ENCODE peak calls at places on chromosome 1, in six cellular contexts. C is fibroblast of lung, V is BJ, J is RWPE2, E is left lung, N is fibroblast of mammary gland. W is an unnamed sample.

GRCh38 chr1:48493970-48494769 is 22.2 kb upstream of the SPATA6 start:
- DNase-seq in C (peak; percentile 83), V (peak; percentile 82), J (no peak), E (no peak), N (peak; percentile 92), W (peak; percentile 24)

GRCh38 chr1:220879090-220879508 is at the start of gene HLX:
- DNase-seq in C (peak; percentile 89), V (peak; percentile 48), J (no peak), E (peak; percentile 94), N (peak; percentile 95), W (peak; percentile 22)

GRCh38 chr1:113849072-113849471 is 22.4 kb downstream of the PTPN22 start:
- DNase-seq in C (no peak), V (no peak), J (no peak), E (no peak), N (no peak), W (no peak)

GRCh38 chr1:185969524-185969991 is 235.4 kb downstream of the HMCN1 start:
- DNase-seq in C (peak; percentile 74), V (peak; percentile 50), J (no peak), E (no peak), N (no peak), W (no peak)

GRCh38 chr1:156571959-156572662 is at the start of gene IQGAP3:
- DNase-seq in C (peak; percentile 72), V (no peak), J (peak; percentile 88), E (peak; percentile 91), N (peak; percentile 76), W (peak; percentile 90)

GRCh38 chr1:10796029-10796944 is at the start of gene CASZ1:
- DNase-seq in C (peak; percentile 91), V (peak; percentile 13), J (no peak), E (peak; percentile 78), N (peak; percentile 80), W (peak; percentile 96)

GRCh38 chr1:53949023-53949611 is 3.0 kb downstream of the LRRC42 start:
- DNase-seq in C (peak; percentile 41), V (no peak), J (no peak), E (no peak), N (peak; percentile 58), W (peak; percentile 50)

GRCh38 chr1:31745071-31745897 is 18.9 kb downstream of the ADGRB2 start:
- DNase-seq in C (no peak), V (no peak), J (no peak), E (no peak), N (peak; percentile 54), W (peak; percentile 70)

GRCh38 chr1:232422901-232423300 is 207.0 kb downstream of the SIPA1L2 start:
- DNase-seq in C (no peak), V (no peak), J (no peak), E (no peak), N (peak; percentile 58), W (peak; percentile 81)

GRCh38 chr1:58815680-58816071 is 31.8 kb upstream of the JUN start:
- DNase-seq in C (no peak), V (no peak), J (no peak), E (no peak), N (peak; percentile 35), W (peak; percentile 46)

GRCh38 chr1:109630081-109630880 is 10.6 kb downstream of the AMPD2 start:
- DNase-seq in C (no peak), V (no peak), J (no peak), E (no peak), N (no peak), W (no peak)

GRCh38 chr1:25817840-25818501 is 1.8 kb upstream of the MTFR1L start:
- DNase-seq in C (no peak), V (no peak), J (no peak), E (peak; percentile 37), N (no peak), W (peak; percentile 50)

GRCh38 chr1:41878495-41878894 is 40.2 kb downstream of the HIVEP3 start:
- DNase-seq in C (no peak), V (no peak), J (no peak), E (no peak), N (no peak), W (no peak)

GRCh38 chr1:46484783-46485490 is 4.7 kb upstream of the DMBX1 start:
- DNase-seq in C (no peak), V (no peak), J (peak; percentile 28), E (no peak), N (no peak), W (no peak)

GRCh38 chr1:47399138-47399840 is 16.8 kb upstream of the FOXE3 start:
- DNase-seq in C (no peak), V (no peak), J (no peak), E (no peak), N (no peak), W (no peak)

GRCh38 chr1:201786824-201787223 is 42.1 kb upstream of the IPO9 start:
- DNase-seq in C (no peak), V (no peak), J (no peak), E (no peak), N (peak; percentile 44), W (no peak)

GRCh38 chr1:20358761-20359263 is 68.1 kb downstream of the VWA5B1 start:
- DNase-seq in C (peak; percentile 61), V (no peak), J (no peak), E (no peak), N (peak; percentile 55), W (peak; percentile 19)

GRCh38 chr1:205066221-205066818 is 17.9 kb downstream of the TMEM81 start:
- DNase-seq in C (no peak), V (no peak), J (no peak), E (no peak), N (no peak), W (no peak)

GRCh38 chr1:230430499-230430898 is 4.4 kb upstream of the PGBD5 start:
- DNase-seq in C (no peak), V (no peak), J (no peak), E (no peak), N (no peak), W (no peak)

GRCh38 chr1:9125325-9125724 is 3.6 kb downstream of the GPR157 start:
- DNase-seq in C (no peak), V (no peak), J (no peak), E (no peak), N (no peak), W (no peak)

GRCh38 chr1:58317086-58317485 is 229.4 kb downstream of the OMA1 start:
- DNase-seq in C (no peak), V (no peak), J (no peak), E (no peak), N (no peak), W (no peak)

DNA sequence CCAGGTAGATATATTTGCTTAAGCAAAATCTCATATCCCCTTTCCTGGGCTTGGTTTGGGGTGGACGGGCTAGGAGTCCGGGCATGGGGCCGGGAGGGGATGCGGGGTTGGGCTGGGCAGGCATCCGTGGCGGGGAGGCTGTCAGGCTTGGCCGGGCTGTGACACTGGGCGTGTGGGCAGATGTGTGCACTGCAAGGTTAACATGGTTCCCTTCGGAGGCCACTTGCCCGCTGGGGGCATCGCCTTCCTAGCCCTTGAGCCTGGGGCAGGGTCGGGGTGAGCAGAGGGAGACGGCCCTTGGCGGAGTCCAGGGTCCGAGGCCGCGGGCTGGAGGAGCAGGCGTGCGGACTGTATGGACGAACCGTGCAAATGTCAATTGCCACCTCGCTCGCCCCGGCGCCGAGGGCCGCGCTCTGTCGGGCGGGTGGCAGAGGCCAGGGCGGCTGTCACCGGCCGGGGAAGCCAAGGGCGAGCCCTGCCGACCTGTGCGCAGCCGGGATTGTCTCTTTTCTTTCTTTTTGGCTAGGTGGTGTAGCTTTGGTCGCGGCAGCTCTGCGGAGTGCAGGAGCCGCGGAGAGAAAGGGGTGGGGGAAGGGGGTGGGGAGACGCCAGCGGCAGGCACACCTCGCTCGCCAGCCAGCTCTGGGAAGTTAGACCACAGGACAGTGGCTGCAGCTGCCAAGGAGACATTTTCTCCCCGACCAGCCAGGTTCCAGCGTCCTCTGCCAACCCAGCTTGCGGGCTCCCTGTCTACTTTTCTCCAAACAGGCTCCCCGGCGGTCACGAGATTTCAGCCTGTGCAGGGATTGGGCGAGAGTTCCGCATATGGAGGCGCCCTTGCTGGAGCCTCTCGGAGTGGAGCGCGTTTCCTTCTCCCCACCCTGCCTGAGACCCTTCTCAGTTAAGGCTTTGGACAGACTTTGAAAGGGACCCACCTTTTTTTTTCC is 1.3 kb downstream of the RCOR3 start:
- DNase-seq in C (peak; percentile 79), V (no peak), J (peak; percentile 60), E (peak; percentile 87), N (peak; percentile 62), W (peak; percentile 76)
- TF ChIP-seq CTCF in C (no peak), V (no peak), J (no peak), E (no peak), N (no peak), W (no peak)

GRCh38 chr1:192489046-192489445 is 86.5 kb upstream of the RGS1 start:
- DNase-seq in C (peak; percentile 65), V (peak; percentile 69), J (no peak), E (no peak), N (peak; percentile 92), W (no peak)
- H3K4me3 ChIP-seq in C (no peak overlapping the region), V (no peak overlapping the region), J (no peak overlapping the region), E (no peak overlapping the region), N (no peak overlapping the region), W (no peak overlapping the region)

GRCh38 chr1:180250499-180250770 is 20.4 kb downstream of the LHX4 start:
- DNase-seq in C (no peak), V (no peak), J (peak; percentile 52), E (peak; percentile 19), N (no peak), W (no peak)

GRCh38 chr1:180249725-180250498 is 19.8 kb downstream of the LHX4 start:
- DNase-seq in C (no peak), V (no peak), J (no peak), E (peak; percentile 1), N (no peak), W (no peak)

GRCh38 chr1:180248176-180248575 is 18.1 kb downstream of the LHX4 start:
- DNase-seq in C (no peak), V (no peak), J (no peak), E (no peak), N (no peak), W (no peak)

GRCh38 chr1:180247580-180247979 is 17.5 kb downstream of the LHX4 start:
- DNase-seq in C (no peak), V (no peak), J (no peak), E (no peak), N (no peak), W (no peak)

DNA sequence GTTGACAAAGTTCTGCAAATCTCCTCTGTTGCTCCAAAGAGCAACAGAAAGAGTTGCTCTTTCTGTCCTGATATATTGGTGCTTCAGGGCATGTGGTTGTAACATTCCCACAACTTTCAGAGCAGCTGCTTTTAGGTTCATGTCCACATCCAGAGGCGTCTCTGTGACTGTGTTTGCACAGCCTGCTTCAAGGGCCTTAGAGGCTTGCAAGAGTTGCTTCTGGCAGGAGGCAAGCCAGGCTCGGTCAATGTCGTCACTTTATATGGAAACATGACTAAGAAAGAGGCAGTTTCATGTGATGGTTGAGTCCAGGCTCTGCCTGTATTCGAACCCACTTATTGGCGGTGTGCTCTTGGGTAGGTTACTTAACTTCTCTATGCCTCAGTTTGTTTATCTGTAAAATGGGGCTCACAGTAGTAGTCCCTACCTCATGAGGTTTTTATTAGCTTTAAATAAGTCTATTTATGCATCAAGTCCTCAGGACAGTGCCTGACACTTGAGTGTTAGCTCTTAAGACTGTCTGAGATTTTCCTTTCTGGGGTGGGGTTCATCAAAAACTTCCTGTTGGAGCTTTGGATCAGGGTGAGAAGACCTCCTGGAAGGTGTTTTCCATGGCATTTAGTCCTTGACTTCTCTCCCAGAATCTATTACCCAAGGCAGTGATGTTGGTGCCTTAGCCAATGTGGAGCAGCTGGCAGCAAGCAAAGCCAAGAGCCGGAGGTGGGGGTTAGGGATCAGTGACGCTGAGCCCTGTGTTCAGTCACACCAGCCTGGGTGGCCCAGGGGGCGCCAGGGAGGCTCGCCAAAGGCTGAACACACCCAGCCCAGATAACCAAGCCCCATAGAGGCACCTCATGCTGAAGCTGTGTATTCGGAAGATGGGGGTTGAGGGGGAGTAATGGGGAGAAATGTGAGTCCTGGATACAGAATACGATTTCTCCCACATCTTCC is 18.9 kb downstream of the LHX4 start:
- DNase-seq in C (no peak), V (no peak), J (peak; percentile 38), E (peak; percentile 43), N (no peak), W (no peak)
- TF ChIP-seq CTCF in C (no peak), V (peak; percentile 2), J (no peak), E (no peak), N (no peak), W (no peak)

GRCh38 chr1:24018611-24019580 is 38.8 kb upstream of the SRSF10 start:
- DNase-seq in C (peak; percentile 99), V (peak; percentile 99), J (peak; percentile 96), E (peak; percentile 90), N (peak; percentile 100), W (peak; percentile 95)
- H3K4me3 ChIP-seq in C (no peak overlapping the region), V (no peak overlapping the region), J (no peak overlapping the region), E (no peak overlapping the region), N (no peak overlapping the region), W (no peak overlapping the region)

W was measured in epithelial cell of esophagus.